ENCODE peak calls at places on chromosomes 12 and 14, in nine cellular contexts. S is IMR-90, Z is uterus, G is heart left ventricle, C is left ventricle myocardium inferior, I is PC-9, E is ovary, R is HCT116, Y is fibroblast of lung. B is an unnamed sample.

GRCh38 chr12:118345355-118345754 is 27.4 kb downstream of the TAOK3 start:
- DNase-seq in E (no peak), Z (no peak), G (no peak), I (no peak), R (no peak), Y (no peak), C (no peak), S (no peak), B (no peak)

GRCh38 chr12:60849723-60850122 is 1253.9 kb downstream of the SLC16A7 start:
- DNase-seq in S (no peak), G (no peak), R (no peak), I (no peak), E (no peak), Y (no peak), C (no peak), Z (no peak), B (no peak)

GRCh38 chr12:89376844-89377243 is 24.5 kb upstream of the DUSP6 start:
- DNase-seq in S (no peak), G (no peak), I (no peak), C (no peak), Z (no peak), E (no peak), R (no peak), Y (no peak), B (no peak)

GRCh38 chr12:47032644-47033043 is 46.8 kb upstream of the PCED1B start:
- DNase-seq in I (peak; percentile 58), E (no peak), R (peak; percentile 36), C (no peak), Y (peak; percentile 78), S (peak; percentile 77), G (no peak), Z (no peak), B (no peak)

GRCh38 chr12:39830862-39831520 is 211.4 kb upstream of the ABCD2 start:
- DNase-seq in R (no peak), C (no peak), Y (no peak), Z (no peak), E (no peak), I (no peak), S (no peak), G (no peak), B (no peak)

GRCh38 chr12:75760481-75761324 is 249.3 kb upstream of the KRR1 start:
- DNase-seq in I (no peak), R (no peak), E (no peak), Y (no peak), C (no peak), Z (no peak), S (no peak), G (no peak), B (no peak)

GRCh38 chr12:127260531-127260930 is 1006.4 kb upstream of the TMEM132C start:
- DNase-seq in Y (no peak), Z (no peak), C (no peak), I (no peak), E (no peak), S (peak; percentile 64), R (no peak), G (no peak), B (no peak)

GRCh38 chr12:3000548-3001275 is 41.5 kb downstream of the TEAD4 start:
- DNase-seq in E (no peak), S (no peak), R (no peak), G (no peak), I (no peak), C (no peak), Y (no peak), Z (no peak), B (no peak)

GRCh38 chr14:104560586-104560945 is 19.0 kb upstream of the C14orf180 start:
- DNase-seq in G (no peak), S (no peak), Z (no peak), Y (no peak), E (no peak), C (no peak), R (no peak), I (no peak), B (no peak)

GRCh38 chr14:55733609-55734008 is 153.6 kb downstream of the KTN1 start:
- DNase-seq in R (no peak), C (no peak), Y (no peak), E (no peak), S (no peak), I (no peak), Z (no peak), G (no peak), B (no peak)

GRCh38 chr14:22594156-22594716 is 3.9 kb upstream of the ABHD4 start:
- DNase-seq in C (no peak), R (no peak), S (peak; percentile 62), G (no peak), I (peak; percentile 45), E (no peak), Y (peak; percentile 34), Z (no peak), B (no peak)

GRCh38 chr12:26658991-26659390 is 174.0 kb downstream of the ITPR2 start:
- DNase-seq in S (peak; percentile 81), R (no peak), I (no peak), Z (no peak), Y (peak; percentile 84), G (no peak), C (no peak), E (no peak), B (no peak)

GRCh38 chr12:69332815-69333358 is 15.3 kb upstream of the LYZ start:
- DNase-seq in G (no peak), I (no peak), Z (no peak), R (no peak), E (no peak), S (no peak), Y (no peak), C (no peak), B (no peak)

GRCh38 chr12:99130808-99131538 is 485.9 kb downstream of the APAF1 start:
- DNase-seq in Y (peak; percentile 11), E (no peak), C (no peak), S (no peak), R (no peak), Z (no peak), I (no peak), G (no peak), B (no peak)

GRCh38 chr12:85835810-85836715 is at the start of gene RASSF9:
- DNase-seq in C (peak; percentile 58), R (no peak), Z (peak; percentile 84), Y (peak; percentile 81), E (peak; percentile 82), G (peak; percentile 63), I (no peak), S (peak; percentile 43), B (peak; percentile 27)

GRCh38 chr12:11635341-11635740 is 14.1 kb upstream of the ETV6 start:
- DNase-seq in Z (no peak), Y (no peak), S (no peak), E (no peak), R (no peak), I (no peak), G (no peak), C (no peak), B (peak; percentile 80)

GRCh38 chr14:23058654-23059504 is 1.6 kb upstream of the CDH24 start:
- DNase-seq in Y (no peak), G (no peak), S (no peak), R (no peak), Z (no peak), E (peak; percentile 36), C (no peak), I (no peak), B (no peak)

GRCh38 chr12:25962932-25963525 is 4.5 kb downstream of the RASSF8 start:
- DNase-seq in C (no peak), E (no peak), I (no peak), Y (no peak), G (no peak), S (no peak), R (no peak), Z (peak; percentile 44), B (no peak)

GRCh38 chr14:52338282-52338681 is 24.2 kb downstream of the PTGER2 start:
- DNase-seq in I (no peak), Y (peak; percentile 61), C (no peak), S (peak; percentile 70), E (no peak), G (no peak), R (no peak), Z (no peak), B (peak; percentile 75)

GRCh38 chr14:49766839-49767238 is 1.1 kb upstream of the KLHDC2 start:
- DNase-seq in C (no peak), R (no peak), S (no peak), G (no peak), I (peak; percentile 72), E (no peak), Y (peak; percentile 8), Z (no peak), B (no peak)

GRCh38 chr14:68926236-68926635 is 52.9 kb downstream of the ACTN1 start:
- DNase-seq in Y (no peak), I (no peak), E (no peak), G (no peak), S (no peak), Z (no peak), R (no peak), C (no peak), B (peak; percentile 13)
- TF ChIP-seq CTCF in Y (peak; percentile 39), I (peak; percentile 58), E (no peak), G (no peak), S (peak; percentile 44), Z (no peak), R (peak; percentile 72), C (peak; percentile 16), B (no peak)

GRCh38 chr14:101731187-101732080 is 30.1 kb upstream of the PPP2R5C start:
- DNase-seq in G (peak; percentile 48), E (no peak), Z (peak; percentile 66), R (peak; percentile 86), S (peak; percentile 41), C (no peak), Y (peak; percentile 38), I (peak; percentile 100), B (peak; percentile 84)
- H3K27ac ChIP-seq in G (peak overlapping the region; percentile 34), E (no peak overlapping the region), Z (peak overlapping the region; percentile 51), R (peak overlapping the region; percentile 69), S (no peak overlapping the region), C (peak overlapping the region; percentile 48), Y (no peak overlapping the region), I (peak overlapping the region; percentile 92), B (peak overlapping the region; percentile 96)

DNA sequence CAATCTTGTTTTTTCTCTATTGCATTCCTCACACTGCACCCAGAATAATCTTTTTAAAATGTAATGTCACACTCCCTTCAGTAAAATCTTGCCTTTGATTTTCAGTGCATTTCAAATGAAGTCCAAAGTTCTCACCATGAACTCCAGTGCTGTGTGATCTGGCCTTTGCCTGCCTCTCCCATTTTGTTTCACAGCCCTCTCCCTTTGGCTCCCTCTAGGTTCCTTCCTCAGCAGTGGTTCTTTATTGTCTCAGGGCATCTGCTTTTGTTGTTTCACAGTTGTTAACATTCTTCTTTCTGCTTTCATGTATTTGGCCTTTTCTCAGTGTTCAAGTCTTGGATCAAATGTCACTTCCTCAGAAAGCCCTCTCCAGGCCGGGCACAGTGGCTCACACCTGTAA is 84.5 kb upstream of the AMN1 start:
- DNase-seq in E (no peak), C (no peak), Z (no peak), I (no peak), G (no peak), R (no peak), S (no peak), Y (no peak), B (no peak)
- TF ChIP-seq CTCF in E (no peak), C (no peak), Z (no peak), I (no peak), G (no peak), R (peak; percentile 8), S (no peak), Y (peak; percentile 20), B (no peak)

DNA sequence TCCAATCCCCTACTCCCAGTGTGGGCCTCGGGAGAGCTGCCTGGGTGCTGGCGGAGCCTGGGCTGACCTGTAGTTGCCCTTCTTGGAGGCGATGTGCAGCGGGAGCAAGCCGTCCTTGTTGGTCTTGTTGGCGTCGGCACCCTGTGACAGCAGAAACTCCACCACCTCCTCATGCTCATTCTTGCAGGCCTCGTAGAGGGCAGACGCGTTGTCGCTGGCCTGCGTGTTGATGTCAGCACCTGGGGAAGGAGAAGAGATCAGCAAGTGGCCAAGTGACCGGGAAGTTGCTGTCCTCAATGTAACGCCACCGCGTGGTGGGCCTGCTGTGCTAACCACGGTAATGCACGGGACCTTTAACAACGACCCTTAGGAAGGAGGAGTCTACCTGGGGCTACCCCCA is 20.1 kb downstream of the FAM181A start:
- DNase-seq in R (no peak), C (peak; percentile 18), G (no peak), I (no peak), E (no peak), Y (no peak), Z (no peak), S (no peak), B (no peak)
- H3K27ac ChIP-seq in R (no peak overlapping the region), C (peak overlapping the region; percentile 70), G (peak overlapping the region; percentile 52), I (no peak overlapping the region), E (no peak overlapping the region), Y (no peak overlapping the region), Z (no peak overlapping the region), S (no peak overlapping the region), B (no peak overlapping the region)